ENCODE peak calls at places on chromosomes 2 and 18, in eight cellular contexts. One of them, this sample, is unnamed.

GRCh38 chr2:69123182-69123581 is 110.2 kb downstream of the ANTXR1 start:
- DNase-seq in foreskin fibroblast: no peak
- DNase-seq in HFF-Myc: no peak
- DNase-seq in BJ: no peak
- DNase-seq in fibroblast of lung: peak
- DNase-seq in cardiac muscle cell: peak
- DNase-seq in lung: no peak
- DNase-seq in colonic mucosa: no peak
- DNase-seq in this sample: no peak

GRCh38 chr2:42102606-42103450 is 55.0 kb downstream of the PKDCC start:
- DNase-seq in colonic mucosa: peak
- DNase-seq in foreskin fibroblast: no peak
- DNase-seq in HFF-Myc: no peak
- DNase-seq in fibroblast of lung: peak
- DNase-seq in BJ: no peak
- DNase-seq in cardiac muscle cell: peak
- DNase-seq in lung: peak
- DNase-seq in this sample: no peak

GRCh38 chr2:127784965-127785518 is 25.9 kb downstream of the WDR33 start:
- DNase-seq in lung: no peak
- DNase-seq in BJ: no peak
- DNase-seq in fibroblast of lung: no peak
- DNase-seq in foreskin fibroblast: no peak
- DNase-seq in colonic mucosa: no peak
- DNase-seq in HFF-Myc: no peak
- DNase-seq in cardiac muscle cell: no peak
- DNase-seq in this sample: no peak

GRCh38 chr2:140975237-140975636 is 1155.6 kb downstream of the LRP1B start:
- DNase-seq in colonic mucosa: no peak
- DNase-seq in fibroblast of lung: no peak
- DNase-seq in foreskin fibroblast: peak
- DNase-seq in HFF-Myc: no peak
- DNase-seq in lung: no peak
- DNase-seq in cardiac muscle cell: no peak
- DNase-seq in BJ: no peak
- DNase-seq in this sample: no peak

GRCh38 chr2:26175191-26175715 is 2.4 kb downstream of the GAREM2 start:
- DNase-seq in colonic mucosa: no peak
- DNase-seq in HFF-Myc: no peak
- DNase-seq in BJ: no peak
- DNase-seq in lung: no peak
- DNase-seq in fibroblast of lung: no peak
- DNase-seq in cardiac muscle cell: no peak
- DNase-seq in foreskin fibroblast: no peak
- DNase-seq in this sample: no peak

GRCh38 chr2:231699006-231699405 is 9.3 kb upstream of the PTMA start:
- DNase-seq in cardiac muscle cell: no peak
- DNase-seq in fibroblast of lung: peak
- DNase-seq in BJ: no peak
- DNase-seq in foreskin fibroblast: peak
- DNase-seq in HFF-Myc: no peak
- DNase-seq in colonic mucosa: no peak
- DNase-seq in lung: no peak
- DNase-seq in this sample: no peak

GRCh38 chr2:220669324-220669723 is 902.8 kb downstream of the EPHA4 start:
- DNase-seq in cardiac muscle cell: no peak
- DNase-seq in foreskin fibroblast: no peak
- DNase-seq in BJ: no peak
- DNase-seq in colonic mucosa: no peak
- DNase-seq in lung: no peak
- DNase-seq in fibroblast of lung: no peak
- DNase-seq in HFF-Myc: no peak
- DNase-seq in this sample: no peak

GRCh38 chr2:174465327-174465726 is 21.5 kb downstream of the GPR155 start:
- DNase-seq in HFF-Myc: no peak
- DNase-seq in cardiac muscle cell: peak
- DNase-seq in colonic mucosa: no peak
- DNase-seq in BJ: no peak
- DNase-seq in lung: no peak
- DNase-seq in foreskin fibroblast: no peak
- DNase-seq in fibroblast of lung: no peak
- DNase-seq in this sample: no peak

GRCh38 chr2:84969511-84970265 is 1.3 kb upstream of the KCMF1 start:
- DNase-seq in HFF-Myc: no peak
- DNase-seq in fibroblast of lung: peak
- DNase-seq in cardiac muscle cell: peak
- DNase-seq in BJ: no peak
- DNase-seq in foreskin fibroblast: peak
- DNase-seq in lung: no peak
- DNase-seq in colonic mucosa: peak
- DNase-seq in this sample: no peak

GRCh38 chr2:230797515-230798495 is 66.9 kb upstream of the ITM2C start:
- DNase-seq in foreskin fibroblast: peak
- DNase-seq in HFF-Myc: no peak
- DNase-seq in lung: no peak
- DNase-seq in cardiac muscle cell: no peak
- DNase-seq in BJ: no peak
- DNase-seq in colonic mucosa: no peak
- DNase-seq in fibroblast of lung: peak
- DNase-seq in this sample: peak

GRCh38 chr18:48820483-48821250 is 130.1 kb downstream of the SMAD7 start:
- DNase-seq in colonic mucosa: no peak
- DNase-seq in BJ: no peak
- DNase-seq in cardiac muscle cell: no peak
- DNase-seq in foreskin fibroblast: no peak
- DNase-seq in lung: no peak
- DNase-seq in HFF-Myc: no peak
- DNase-seq in fibroblast of lung: no peak
- DNase-seq in this sample: no peak

GRCh38 chr2:41420219-41420618 is 627.6 kb upstream of the PKDCC start:
- DNase-seq in lung: no peak
- DNase-seq in fibroblast of lung: no peak
- DNase-seq in HFF-Myc: no peak
- DNase-seq in colonic mucosa: no peak
- DNase-seq in cardiac muscle cell: no peak
- DNase-seq in BJ: no peak
- DNase-seq in foreskin fibroblast: no peak
- DNase-seq in this sample: no peak

GRCh38 chr2:110978871-110979833 is 141.6 kb upstream of the BCL2L11 start:
- DNase-seq in HFF-Myc: no peak
- DNase-seq in foreskin fibroblast: no peak
- DNase-seq in cardiac muscle cell: peak
- DNase-seq in colonic mucosa: no peak
- DNase-seq in BJ: no peak
- DNase-seq in lung: no peak
- DNase-seq in fibroblast of lung: no peak
- DNase-seq in this sample: no peak

GRCh38 chr2:28626891-28627421 is 124.7 kb upstream of the PPP1CB start:
- DNase-seq in HFF-Myc: no peak
- DNase-seq in foreskin fibroblast: peak
- DNase-seq in BJ: no peak
- DNase-seq in colonic mucosa: no peak
- DNase-seq in fibroblast of lung: peak
- DNase-seq in lung: no peak
- DNase-seq in cardiac muscle cell: no peak
- DNase-seq in this sample: peak

GRCh38 chr2:148538375-148538774 is 106.2 kb upstream of the EPC2 start:
- DNase-seq in HFF-Myc: no peak
- DNase-seq in BJ: no peak
- DNase-seq in lung: no peak
- DNase-seq in fibroblast of lung: no peak
- DNase-seq in foreskin fibroblast: no peak
- DNase-seq in cardiac muscle cell: no peak
- DNase-seq in colonic mucosa: no peak
- DNase-seq in this sample: no peak

GRCh38 chr2:136736236-136736635 is 29.1 kb upstream of the THSD7B start:
- DNase-seq in cardiac muscle cell: no peak
- DNase-seq in foreskin fibroblast: no peak
- DNase-seq in HFF-Myc: no peak
- DNase-seq in BJ: no peak
- DNase-seq in lung: no peak
- DNase-seq in fibroblast of lung: no peak
- DNase-seq in colonic mucosa: no peak
- DNase-seq in this sample: no peak
- H3K4me3 ChIP-seq in cardiac muscle cell: no peak
- H3K4me3 ChIP-seq in foreskin fibroblast: no peak
- H3K4me3 ChIP-seq in HFF-Myc: no peak
- H3K4me3 ChIP-seq in BJ: no peak
- H3K4me3 ChIP-seq in lung: no peak
- H3K4me3 ChIP-seq in fibroblast of lung: no peak
- H3K4me3 ChIP-seq in colonic mucosa: no peak
- H3K4me3 ChIP-seq in this sample: no peak

GRCh38 chr2:217827430-217828201 is 175.2 kb downstream of the TNS1 start:
- DNase-seq in HFF-Myc: no peak
- DNase-seq in fibroblast of lung: peak
- DNase-seq in lung: peak
- DNase-seq in colonic mucosa: no peak
- DNase-seq in BJ: no peak
- DNase-seq in cardiac muscle cell: no peak
- DNase-seq in foreskin fibroblast: no peak
- DNase-seq in this sample: no peak
- H3K4me3 ChIP-seq in HFF-Myc: no peak
- H3K4me3 ChIP-seq in fibroblast of lung: no peak
- H3K4me3 ChIP-seq in lung: no peak
- H3K4me3 ChIP-seq in colonic mucosa: no peak
- H3K4me3 ChIP-seq in BJ: no peak
- H3K4me3 ChIP-seq in cardiac muscle cell: no peak
- H3K4me3 ChIP-seq in foreskin fibroblast: no peak
- H3K4me3 ChIP-seq in this sample: no peak

DNA sequence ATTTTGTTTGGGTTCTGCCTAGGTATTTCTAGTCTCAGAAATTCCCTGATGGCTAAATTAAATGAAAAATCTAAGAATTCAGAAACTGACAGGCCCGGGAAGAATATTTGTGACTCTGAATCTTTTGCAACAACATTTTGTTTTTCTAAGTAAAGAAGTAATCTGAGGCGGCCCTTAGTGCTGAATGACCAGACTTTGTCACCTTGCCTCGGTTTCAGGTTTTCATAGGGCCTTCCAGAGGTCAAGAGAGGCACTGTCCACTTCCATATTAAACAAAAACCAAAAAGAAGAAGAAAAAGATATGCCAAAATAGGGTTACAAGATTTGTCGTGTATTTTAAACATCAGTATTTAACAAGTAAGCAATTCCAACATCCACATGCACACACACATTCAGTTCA is 16.1 kb upstream of the CCNYL1 start:
- DNase-seq in fibroblast of lung: no peak
- DNase-seq in colonic mucosa: no peak
- DNase-seq in cardiac muscle cell: no peak
- DNase-seq in foreskin fibroblast: no peak
- DNase-seq in HFF-Myc: no peak
- DNase-seq in lung: no peak
- DNase-seq in BJ: no peak
- DNase-seq in this sample: no peak
- H3K4me3 ChIP-seq in fibroblast of lung: no peak
- H3K4me3 ChIP-seq in colonic mucosa: no peak
- H3K4me3 ChIP-seq in cardiac muscle cell: no peak
- H3K4me3 ChIP-seq in foreskin fibroblast: no peak
- H3K4me3 ChIP-seq in HFF-Myc: no peak
- H3K4me3 ChIP-seq in lung: no peak
- H3K4me3 ChIP-seq in BJ: no peak
- H3K4me3 ChIP-seq in this sample: no peak

DNA sequence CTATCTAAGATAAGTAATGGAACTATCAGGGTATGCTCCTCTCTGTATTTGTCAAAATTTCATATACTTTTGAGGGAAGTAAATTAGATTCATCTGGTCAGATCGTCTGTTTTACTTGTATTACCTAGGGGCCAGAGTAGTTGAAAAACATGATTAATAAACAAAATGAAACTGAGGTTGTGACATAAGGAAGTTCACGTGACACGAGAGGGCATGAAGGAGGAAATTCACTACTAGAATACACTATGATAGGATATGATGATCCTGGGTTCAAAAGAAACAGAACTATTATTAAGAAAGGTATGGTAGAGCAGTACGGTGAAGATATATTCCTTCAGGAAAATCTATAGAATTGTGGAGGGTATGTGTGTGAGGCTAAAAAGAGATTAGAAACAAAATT is 58.4 kb upstream of the SPAG16 start:
- DNase-seq in fibroblast of lung: no peak
- DNase-seq in BJ: no peak
- DNase-seq in lung: no peak
- DNase-seq in HFF-Myc: no peak
- DNase-seq in foreskin fibroblast: no peak
- DNase-seq in colonic mucosa: no peak
- DNase-seq in cardiac muscle cell: no peak
- DNase-seq in this sample: no peak
- H3K4me3 ChIP-seq in fibroblast of lung: no peak
- H3K4me3 ChIP-seq in BJ: no peak
- H3K4me3 ChIP-seq in lung: no peak
- H3K4me3 ChIP-seq in HFF-Myc: no peak
- H3K4me3 ChIP-seq in foreskin fibroblast: no peak
- H3K4me3 ChIP-seq in colonic mucosa: no peak
- H3K4me3 ChIP-seq in cardiac muscle cell: no peak
- H3K4me3 ChIP-seq in this sample: no peak

DNA sequence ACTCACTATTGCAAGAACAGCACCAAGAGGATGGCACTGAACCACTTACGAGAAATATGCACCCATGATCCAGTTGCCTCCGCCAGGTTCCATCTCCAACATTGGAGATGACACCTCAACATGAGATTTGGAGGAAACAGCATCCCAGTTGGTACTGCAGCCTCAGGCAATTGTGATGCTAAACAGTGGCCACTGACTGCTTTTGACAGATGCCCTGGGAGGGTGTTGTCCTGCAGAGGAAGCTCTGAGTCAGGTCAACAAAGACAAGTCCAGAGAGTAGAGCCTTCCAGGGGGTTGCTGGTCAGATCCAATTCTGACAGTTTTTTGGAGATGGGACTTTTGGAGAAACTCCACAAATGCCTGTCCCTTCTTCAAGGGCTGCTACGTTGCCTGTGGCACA is 82.4 kb downstream of the SNTG2 start:
- DNase-seq in HFF-Myc: no peak
- DNase-seq in fibroblast of lung: no peak
- DNase-seq in cardiac muscle cell: no peak
- DNase-seq in foreskin fibroblast: no peak
- DNase-seq in colonic mucosa: no peak
- DNase-seq in BJ: no peak
- DNase-seq in lung: no peak
- DNase-seq in this sample: no peak
- H3K4me3 ChIP-seq in HFF-Myc: no peak
- H3K4me3 ChIP-seq in fibroblast of lung: no peak
- H3K4me3 ChIP-seq in cardiac muscle cell: no peak
- H3K4me3 ChIP-seq in foreskin fibroblast: no peak
- H3K4me3 ChIP-seq in colonic mucosa: no peak
- H3K4me3 ChIP-seq in BJ: no peak
- H3K4me3 ChIP-seq in lung: no peak
- H3K4me3 ChIP-seq in this sample: no peak

This sample was measured in skeletal muscle cell.